ENCODE peak calls at places on chromosomes 3 and 15, in eight cellular contexts. U is neuronal stem cell; I is RWPE1; V is esophagus squamous epithelium; D is kidney; Y is heart left ventricle; J is body of pancreas; P is CD8-positive, alpha-beta T cell. L is an unnamed sample.

GRCh38 chr3:53708001-53708621 is 138.1 kb downstream of the CHDH start:
- DNase-seq in V (no peak), J (no peak), U (no peak), Y (peak; percentile 59), P (no peak), D (no peak), I (no peak), L (no peak)

GRCh38 chr3:31027914-31028313 is 133.5 kb upstream of the GADL1 start:
- DNase-seq in J (no peak), Y (no peak), D (no peak), U (no peak), P (no peak), V (no peak), I (no peak), L (no peak)

GRCh38 chr15:70091649-70092461 is 5.9 kb downstream of the TLE3 start:
- DNase-seq in J (no peak), D (no peak), U (no peak), I (peak; percentile 47), Y (no peak), V (no peak), P (peak; percentile 31), L (peak; percentile 81)

GRCh38 chr3:105513886-105514285 is 147.2 kb downstream of the ALCAM start:
- DNase-seq in Y (no peak), I (no peak), D (no peak), U (no peak), V (no peak), P (no peak), J (no peak), L (no peak)

GRCh38 chr3:61094608-61095007 is 156.6 kb downstream of the FHIT start:
- DNase-seq in U (no peak), P (no peak), V (no peak), D (no peak), Y (no peak), J (no peak), I (no peak), L (no peak)

GRCh38 chr3:107431048-107431297 is 53.7 kb downstream of the CCDC54 start:
- DNase-seq in P (peak; percentile 27), Y (peak; percentile 50), D (no peak), V (no peak), U (no peak), I (no peak), J (no peak), L (no peak)

GRCh38 chr3:27939510-27939909 is 217.4 kb upstream of the EOMES start:
- DNase-seq in I (no peak), J (no peak), P (no peak), U (no peak), D (no peak), V (no peak), Y (no peak), L (no peak)

GRCh38 chr3:167740961-167741587 is 5.6 kb downstream of the SERPINI1 start:
- DNase-seq in U (no peak), I (no peak), D (no peak), Y (no peak), J (peak; percentile 24), V (no peak), P (peak; percentile 37), L (no peak)

GRCh38 chr3:169152319-169152718 is 511.2 kb downstream of the MECOM start:
- DNase-seq in V (no peak), Y (no peak), J (no peak), D (no peak), P (no peak), I (no peak), U (no peak), L (no peak)

GRCh38 chr3:36380171-36381031 is at the start of gene STAC:
- DNase-seq in P (no peak), U (peak; percentile 54), J (peak; percentile 12), D (peak; percentile 86), I (no peak), Y (peak; percentile 23), V (no peak), L (no peak)

GRCh38 chr15:39419651-39420050 is 161.2 kb upstream of the THBS1 start:
- DNase-seq in I (peak; percentile 20), U (no peak), J (no peak), P (no peak), D (no peak), Y (no peak), V (no peak), L (no peak)

GRCh38 chr3:153285982-153286381 is 124.0 kb downstream of the RAP2B start:
- DNase-seq in P (no peak), D (no peak), U (no peak), J (no peak), Y (no peak), I (peak; percentile 28), V (no peak), L (peak; percentile 75)

GRCh38 chr3:40923130-40923529 is 276.2 kb upstream of the CTNNB1 start:
- DNase-seq in V (no peak), D (no peak), U (no peak), P (no peak), J (no peak), Y (no peak), I (no peak), L (no peak)

GRCh38 chr3:11548721-11549131 is 95.0 kb downstream of the VGLL4 start:
- DNase-seq in P (no peak), J (no peak), V (no peak), I (no peak), D (no peak), U (no peak), Y (peak; percentile 52), L (no peak)

GRCh38 chr15:66229790-66230460 is 23.6 kb downstream of the MEGF11 start:
- DNase-seq in D (no peak), Y (no peak), P (no peak), I (no peak), U (no peak), V (no peak), J (no peak), L (no peak)

GRCh38 chr3:10374311-10374710 is 53.4 kb upstream of the SEC13 start:
- DNase-seq in U (no peak), P (no peak), Y (no peak), D (no peak), V (no peak), J (no peak), I (no peak), L (no peak)

DNA sequence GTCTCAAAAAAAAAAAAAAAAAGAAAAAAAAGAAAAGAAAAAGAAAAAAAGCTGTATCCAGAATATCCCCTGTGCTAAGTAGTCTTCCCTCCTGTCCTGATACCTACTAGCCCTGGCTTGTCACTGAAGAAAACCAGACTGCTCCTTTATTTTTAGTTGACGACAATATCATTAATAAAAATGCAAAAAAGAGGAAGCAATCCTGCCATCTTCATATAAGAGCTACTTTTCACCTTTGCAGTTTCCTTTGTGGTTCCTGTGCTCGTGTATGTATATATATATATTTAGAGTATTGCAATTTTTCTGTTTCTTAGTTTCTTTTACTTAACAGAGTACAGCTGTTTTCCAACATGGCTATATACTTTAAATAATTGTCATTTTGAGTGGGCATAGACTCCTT is 13.6 kb downstream of the C3orf20 start:
- DNase-seq in J (no peak), U (no peak), Y (no peak), I (no peak), D (no peak), P (no peak), V (no peak), L (no peak)
- H3K27ac ChIP-seq in J (no peak overlapping the region), U (no peak overlapping the region), Y (no peak overlapping the region), I (no peak overlapping the region), D (no peak overlapping the region), P (no peak overlapping the region), V (no peak overlapping the region), L (no peak overlapping the region)

GRCh38 chr3:14401692-14402303 is 608 bp upstream of the SLC6A6 start:
- DNase-seq in D (no peak), U (no peak), I (no peak), P (no peak), Y (peak; percentile 43), V (no peak), J (no peak), L (no peak)
- H3K27ac ChIP-seq in D (peak overlapping the region; percentile 68), U (peak overlapping the region; percentile 63), I (peak overlapping the region; percentile 86), P (peak overlapping the region; percentile 91), Y (peak overlapping the region; percentile 65), V (peak overlapping the region; percentile 96), J (peak overlapping the region; percentile 64), L (peak overlapping the region; percentile 25)

GRCh38 chr15:78020007-78020406 is 57.5 kb downstream of the TBC1D2B start:
- DNase-seq in J (no peak), D (no peak), V (no peak), Y (no peak), U (no peak), P (no peak), I (no peak), L (no peak)

GRCh38 chr15:78018968-78019644 is 58.4 kb downstream of the TBC1D2B start:
- DNase-seq in D (no peak), P (peak; percentile 17), U (no peak), Y (no peak), I (no peak), V (no peak), J (no peak), L (no peak)

GRCh38 chr15:78016860-78017259 is 60.7 kb downstream of the TBC1D2B start:
- DNase-seq in I (no peak), U (no peak), V (no peak), Y (no peak), P (no peak), J (peak; percentile 68), D (no peak), L (no peak)

GRCh38 chr15:78021761-78022160 is 55.8 kb downstream of the TBC1D2B start:
- DNase-seq in U (no peak), Y (no peak), I (no peak), V (no peak), J (no peak), P (no peak), D (no peak), L (no peak)

GRCh38 chr15:78018445-78018844 is 59.1 kb downstream of the TBC1D2B start:
- DNase-seq in I (no peak), D (no peak), P (no peak), J (peak; percentile 59), U (no peak), Y (no peak), V (no peak), L (no peak)
- H3K27ac ChIP-seq in I (no peak overlapping the region), D (no peak overlapping the region), P (no peak overlapping the region), J (peak overlapping the region; percentile 61), U (no peak overlapping the region), Y (no peak overlapping the region), V (peak overlapping the region; percentile 53), L (peak overlapping the region; percentile 25)

GRCh38 chr15:32866486-32867312 is 148.9 kb downstream of the GREM1 start:
- DNase-seq in P (no peak), U (no peak), D (no peak), I (no peak), V (no peak), J (no peak), Y (no peak), L (no peak)
- H3K27ac ChIP-seq in P (no peak overlapping the region), U (no peak overlapping the region), D (no peak overlapping the region), I (no peak overlapping the region), V (peak overlapping the region; percentile 43), J (no peak overlapping the region), Y (no peak overlapping the region), L (peak overlapping the region; percentile 22)